ENCODE peak calls at places on chromosomes 11 and 22, in eight cellular contexts. B, M, I, L, G, R, H and S are unnamed samples. For H3K4me1 and H3K27me3, the result is how much of the 10 kb centered on the place peaks cover.

GRCh38 chr11:708511-708910 is 2.5 kb downstream of the EPS8L2 start:
- DNase-seq in B (no peak), M (no peak), I (no peak), L (no peak), G (no peak), R (peak), H (no peak), S (no peak)

GRCh38 chr11:50072226-50073112 is 39.8 kb downstream of the OR4C45 start:
- DNase-seq in B (no peak), M (no peak), I (no peak), L (no peak), G (no peak), R (no peak), H (no peak), S (no peak)

GRCh38 chr22:24434472-24435322 is 7.3 kb downstream of the ADORA2A start:
- DNase-seq in B (peak), M (peak), I (no peak), L (no peak), G (peak), R (peak), H (no peak), S (peak)

GRCh38 chr22:46726986-46727317 is 11.1 kb downstream of the CERK start:
- DNase-seq in B (no peak), M (no peak), I (no peak), L (no peak), G (no peak), R (no peak), H (no peak), S (no peak)

GRCh38 chr22:17997456-17997855 is 26.9 kb downstream of the MICAL3 start:
- DNase-seq in B (no peak), M (no peak), I (no peak), L (no peak), G (no peak), R (no peak), H (no peak), S (no peak)

GRCh38 chr11:8729837-8730696 is 47.5 kb downstream of the RPL27A start:
- DNase-seq in B (no peak), M (no peak), I (no peak), L (peak), G (no peak), R (no peak), H (no peak), S (no peak)

GRCh38 chr11:10381730-10382129 is 73.3 kb upstream of the AMPD3 start:
- DNase-seq in B (no peak), M (no peak), I (no peak), L (no peak), G (no peak), R (no peak), H (no peak), S (no peak)

GRCh38 chr11:2213384-2213842 is 41.8 kb upstream of the TH start:
- DNase-seq in B (peak), M (no peak), I (no peak), L (peak), G (peak), R (no peak), H (no peak), S (no peak)

GRCh38 chr22:37279469-37279868 is 2.8 kb upstream of the CYTH4 start:
- DNase-seq in B (no peak), M (no peak), I (no peak), L (no peak), G (no peak), R (no peak), H (no peak), S (no peak)

GRCh38 chr22:23233746-23234408 is 53.6 kb downstream of the BCR start:
- DNase-seq in B (no peak), M (no peak), I (no peak), L (no peak), G (no peak), R (peak), H (peak), S (no peak)

GRCh38 chr22:38347181-38347943 is 30.1 kb upstream of the CSNK1E start:
- DNase-seq in B (peak), M (no peak), I (peak), L (no peak), G (no peak), R (no peak), H (no peak), S (no peak)

GRCh38 chr11:74696932-74697687 is 34.1 kb downstream of the CHRDL2 start:
- DNase-seq in B (peak), M (peak), I (peak), L (peak), G (no peak), R (peak), H (peak), S (no peak)

GRCh38 chr22:24807284-24807950 is 1.4 kb downstream of the SGSM1 start:
- DNase-seq in B (no peak), M (peak), I (no peak), L (no peak), G (no peak), R (peak), H (peak), S (no peak)

GRCh38 chr22:35561796-35562526 is 21.3 kb downstream of the RASD2 start:
- DNase-seq in B (no peak), M (no peak), I (no peak), L (peak), G (no peak), R (no peak), H (peak), S (no peak)

GRCh38 chr11:117068303-117068860 is 29.8 kb downstream of the SIK3 start:
- DNase-seq in B (no peak), M (no peak), I (no peak), L (no peak), G (no peak), R (no peak), H (no peak), S (no peak)

GRCh38 chr22:45599836-45600577 is 71.6 kb upstream of the ATXN10 start:
- DNase-seq in B (no peak), M (peak), I (no peak), L (no peak), G (no peak), R (no peak), H (no peak), S (no peak)

GRCh38 chr22:45316796-45317526 is 7.2 kb downstream of the FAM118A start:
- DNase-seq in B (no peak), M (no peak), I (no peak), L (no peak), G (no peak), R (peak), H (no peak), S (no peak)

GRCh38 chr11:96085349-96085910 is 161.5 kb upstream of the MTMR2 start:
- DNase-seq in B (no peak), M (no peak), I (no peak), L (no peak), G (no peak), R (no peak), H (no peak), S (no peak)

GRCh38 chr22:41857860-41858199 is 24.9 kb downstream of the SREBF2 start:
- DNase-seq in B (no peak), M (no peak), I (no peak), L (no peak), G (no peak), R (no peak), H (no peak), S (no peak)
- H3K4me1 ChIP-seq in B (under half), M (under half), I (under half), L (under half), G (under half), R (under half), H (under half), S (half or more)

DNA sequence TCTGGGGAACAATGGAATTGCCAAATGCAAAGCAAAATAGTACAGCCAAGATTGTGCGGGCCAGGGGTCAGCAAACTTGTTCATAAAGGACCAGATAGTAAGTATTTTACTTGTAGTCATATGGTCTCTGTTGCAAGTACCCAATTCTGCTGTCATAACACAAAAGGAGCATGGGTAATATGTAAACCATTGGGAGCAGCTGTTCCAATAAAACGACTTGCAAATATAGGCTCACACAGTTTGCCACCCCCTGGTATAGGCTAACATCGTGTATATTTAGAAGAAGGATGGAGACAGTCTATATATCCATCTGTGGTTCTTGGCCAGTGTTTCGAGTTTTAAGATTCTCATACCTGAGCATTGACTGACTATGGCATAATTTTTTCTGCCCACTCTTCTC is 15.6 kb downstream of the SDHAF2 start:
- DNase-seq in B (no peak), M (no peak), I (no peak), L (no peak), G (no peak), R (no peak), H (peak), S (no peak)
- H3K27ac ChIP-seq in B (no peak), M (peak), I (no peak), L (no peak), G (no peak), R (no peak), H (no peak), S (no peak)

DNA sequence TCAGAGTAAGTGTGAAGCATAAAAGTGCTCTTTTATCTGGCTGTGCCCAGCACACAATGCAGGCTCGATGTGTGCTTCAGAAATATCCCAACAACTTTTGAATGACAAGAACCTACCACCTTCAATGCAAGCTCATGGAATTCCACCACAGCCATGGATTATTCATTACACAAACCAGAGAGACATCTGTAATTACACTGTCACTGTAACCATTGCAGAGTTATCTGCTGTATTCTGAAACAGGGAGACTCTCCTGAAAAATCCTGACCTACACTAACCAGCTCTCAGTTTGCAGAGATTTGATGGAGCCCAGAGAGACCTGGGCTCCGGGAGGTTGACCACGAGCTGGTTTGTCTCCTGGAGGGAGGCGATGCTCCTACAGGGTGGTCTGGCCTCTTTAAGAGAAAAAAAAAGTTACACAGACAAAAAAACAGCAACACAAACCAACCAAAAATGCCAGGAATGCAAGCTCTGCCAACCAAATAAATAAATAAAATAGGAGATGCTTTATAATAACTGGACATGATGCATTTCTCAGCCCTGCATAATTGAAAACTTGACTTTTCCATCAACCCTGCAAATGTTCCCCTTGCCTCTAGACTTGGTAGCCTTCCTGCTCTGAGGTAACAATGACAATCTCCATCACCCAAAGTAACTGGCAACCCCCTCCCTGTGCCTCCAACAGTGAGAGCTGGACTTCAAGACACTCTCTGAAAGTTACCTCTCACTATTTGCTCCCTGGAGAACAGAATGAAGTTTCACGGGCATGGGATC is 69.7 kb downstream of the ETS1 start:
- DNase-seq in B (no peak), M (no peak), I (no peak), L (no peak), G (no peak), R (no peak), H (no peak), S (peak)
- H3K27me3 ChIP-seq in B (under half), M (under half), I (under half), L (under half), G (under half), R (under half), H (under half), S (under half)

GRCh38 chr11:57643802-57644201 is 5.9 kb downstream of the YPEL4 start:
- DNase-seq in B (no peak), M (no peak), I (no peak), L (no peak), G (no peak), R (no peak), H (no peak), S (no peak)
- H3K4me1 ChIP-seq in B (under half), M (under half), I (under half), L (under half), G (under half), R (under half), H (under half), S (under half)

GRCh38 chr22:40040927-40041326 is 46.2 kb downstream of the FAM83F start:
- DNase-seq in B (peak), M (peak), I (no peak), L (no peak), G (no peak), R (peak), H (peak), S (no peak)

GRCh38 chr22:40041738-40042137 is 47.0 kb downstream of the FAM83F start:
- DNase-seq in B (peak), M (no peak), I (no peak), L (no peak), G (no peak), R (no peak), H (no peak), S (no peak)

GRCh38 chr22:40043793-40044101 is 49.0 kb downstream of the FAM83F start:
- DNase-seq in B (no peak), M (no peak), I (no peak), L (no peak), G (no peak), R (no peak), H (no peak), S (no peak)

GRCh38 chr22:40043086-40043485 is 48.3 kb downstream of the FAM83F start:
- DNase-seq in B (peak), M (peak), I (no peak), L (no peak), G (no peak), R (no peak), H (peak), S (no peak)

GRCh38 chr22:40042312-40042711 is 47.6 kb downstream of the FAM83F start:
- DNase-seq in B (peak), M (no peak), I (no peak), L (no peak), G (no peak), R (no peak), H (no peak), S (no peak)
- H3K27ac ChIP-seq in B (no peak), M (peak), I (peak), L (no peak), G (no peak), R (no peak), H (no peak), S (no peak)